ENCODE peak calls at places on chromosomes 2 and 18, in six cellular contexts. F is BJ, T is PC-9, R is brain microvascular endothelial cell, W is AG10803, S is prostate gland. Y is an unnamed sample.

GRCh38 chr18:61803393-61803792 is 89.4 kb downstream of the RNF152 start:
- DNase-seq in W (no peak), R (no peak), F (no peak), T (no peak), S (no peak), Y (no peak)

GRCh38 chr18:24063121-24063731 is 48.7 kb downstream of the TTC39C start:
- DNase-seq in S (no peak), R (peak), T (no peak), F (no peak), W (peak), Y (no peak)

GRCh38 chr2:41729800-41730364 is 317.9 kb upstream of the PKDCC start:
- DNase-seq in T (no peak), F (no peak), R (no peak), S (no peak), W (no peak), Y (no peak)

GRCh38 chr2:241545113-241545512 is 13.4 kb upstream of the BOK start:
- DNase-seq in W (peak), S (no peak), T (no peak), F (no peak), R (peak), Y (no peak)

GRCh38 chr2:8004250-8004681 is 677.6 kb upstream of the ID2 start:
- DNase-seq in F (peak), T (no peak), W (peak), R (peak), S (no peak), Y (peak)

GRCh38 chr2:220489116-220489515 is 861.7 kb downstream of the SLC4A3 start:
- DNase-seq in W (peak), R (no peak), F (no peak), S (no peak), T (no peak), Y (no peak)

GRCh38 chr2:169232551-169233154 is 129.7 kb downstream of the LRP2 start:
- DNase-seq in W (no peak), F (no peak), R (no peak), S (no peak), T (no peak), Y (no peak)

GRCh38 chr18:42113529-42114191 is 158.6 kb downstream of the PIK3C3 start:
- DNase-seq in W (peak), R (peak), F (peak), T (no peak), S (no peak), Y (no peak)

GRCh38 chr2:29192526-29192925 is 77.3 kb downstream of the CLIP4 start:
- DNase-seq in W (peak), S (no peak), T (no peak), F (no peak), R (no peak), Y (no peak)

GRCh38 chr2:208265371-208265806 is 666 bp upstream of the PIKFYVE start:
- DNase-seq in F (no peak), T (peak), R (peak), S (no peak), W (peak), Y (no peak)

GRCh38 chr2:53036196-53036595 is 731.4 kb upstream of the CHAC2 start:
- DNase-seq in T (no peak), F (peak), W (peak), R (peak), S (no peak), Y (no peak)

GRCh38 chr2:239116456-239117246 is 268.8 kb downstream of the TWIST2 start:
- DNase-seq in F (no peak), T (peak), S (no peak), W (peak), R (peak), Y (no peak)

GRCh38 chr2:129872438-129872837 is 107.0 kb upstream of the RAB6C start:
- DNase-seq in F (no peak), T (no peak), S (no peak), R (no peak), W (no peak), Y (no peak)

GRCh38 chr2:71672011-71672639 is 218.8 kb downstream of the DYSF start:
- DNase-seq in R (no peak), T (no peak), W (no peak), S (peak), F (no peak), Y (no peak)
- TF ChIP-seq CTCF in R (peak), T (no peak), W (peak), S (no peak), F (no peak), Y (no peak)

GRCh38 chr18:79610461-79611039 is 69.1 kb upstream of the CTDP1 start:
- DNase-seq in S (no peak), F (no peak), T (no peak), W (no peak), R (no peak), Y (no peak)
- H3K4me3 ChIP-seq in S (no peak), F (no peak), T (no peak), W (no peak), R (no peak), Y (no peak)

GRCh38 chr2:43214253-43214652 is 12.2 kb downstream of the ZFP36L2 start:
- DNase-seq in F (no peak), R (no peak), T (no peak), W (no peak), S (no peak), Y (no peak)
- TF ChIP-seq CTCF in F (no peak), R (no peak), T (no peak), W (no peak), S (no peak), Y (no peak)

GRCh38 chr2:18588049-18588448 is 1.3 kb downstream of the NT5C1B start:
- DNase-seq in S (no peak), R (no peak), F (no peak), W (no peak), T (no peak), Y (no peak)
- H3K4me3 ChIP-seq in S (no peak), R (no peak), F (no peak), W (no peak), T (no peak), Y (no peak)

GRCh38 chr2:191693151-191693550 is 15.2 kb downstream of the NABP1 start:
- DNase-seq in T (no peak), W (no peak), R (no peak), S (no peak), F (no peak), Y (no peak)
- TF ChIP-seq CTCF in T (no peak), W (no peak), R (no peak), S (no peak), F (no peak), Y (no peak)

GRCh38 chr18:9824862-9825479 is 60.8 kb upstream of the TXNDC2 start:
- DNase-seq in S (no peak), T (no peak), W (no peak), R (no peak), F (no peak), Y (no peak)
- H3K4me3 ChIP-seq in S (no peak), T (no peak), W (no peak), R (no peak), F (no peak), Y (no peak)

GRCh38 chr2:58893645-58894336 is 652.7 kb upstream of the FANCL start:
- DNase-seq in R (no peak), T (no peak), F (no peak), W (no peak), S (no peak), Y (no peak)

GRCh38 chr2:58891828-58892366 is 650.8 kb upstream of the FANCL start:
- DNase-seq in W (no peak), R (no peak), T (no peak), S (no peak), F (no peak), Y (no peak)

GRCh38 chr2:58886009-58886408 is 644.9 kb upstream of the FANCL start:
- DNase-seq in R (no peak), S (no peak), F (no peak), W (no peak), T (no peak), Y (no peak)

GRCh38 chr2:58895849-58896248 is 654.7 kb upstream of the FANCL start:
- DNase-seq in R (no peak), T (no peak), S (peak), F (no peak), W (peak), Y (no peak)

DNA sequence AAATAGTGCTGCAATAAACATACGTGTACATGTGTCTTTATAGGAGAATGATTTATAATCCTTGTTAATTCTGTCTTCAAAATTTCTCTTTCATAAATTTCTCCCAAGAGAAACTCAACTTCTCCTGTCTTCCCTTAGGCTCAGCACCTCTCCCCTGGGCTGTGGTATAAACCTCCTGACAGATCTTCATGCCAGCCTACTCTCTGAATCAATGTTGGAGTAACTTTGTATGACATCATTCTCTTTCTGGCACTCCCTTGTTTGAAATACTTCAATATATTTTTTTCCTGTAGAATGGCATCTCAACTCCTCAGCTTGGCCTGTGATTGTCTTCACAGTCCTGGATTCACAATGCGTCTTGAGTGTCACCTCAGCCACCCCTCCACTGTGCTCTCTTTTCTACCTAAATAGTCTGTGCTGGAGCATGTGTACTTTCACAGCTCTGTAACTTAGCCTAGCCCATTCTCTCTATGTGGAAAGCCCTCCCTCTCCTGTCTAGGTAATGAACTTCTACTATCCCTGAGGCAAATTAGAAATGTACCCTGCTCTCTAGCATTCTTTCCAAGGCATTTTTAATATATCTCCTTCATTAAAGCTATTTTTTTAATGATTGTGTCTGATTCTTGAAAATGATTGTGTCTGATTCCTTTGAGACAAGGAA is 649.9 kb upstream of the FANCL start:
- DNase-seq in F (no peak), T (no peak), R (no peak), S (no peak), W (no peak), Y (no peak)
- TF ChIP-seq CTCF in F (no peak), T (no peak), R (no peak), S (no peak), W (no peak), Y (no peak)

GRCh38 chr2:177353084-177353483 is 39.5 kb upstream of the AGPS start:
- DNase-seq in F (peak), S (no peak), R (no peak), T (no peak), W (peak), Y (no peak)
- H3K4me3 ChIP-seq in F (no peak), S (no peak), R (no peak), T (no peak), W (no peak), Y (no peak)

GRCh38 chr2:190182071-190182524 is 119.6 kb upstream of the MSTN start:
- DNase-seq in T (no peak), F (no peak), W (no peak), S (no peak), R (no peak), Y (no peak)

GRCh38 chr2:190185380-190185779 is 122.9 kb upstream of the MSTN start:
- DNase-seq in R (no peak), F (no peak), W (no peak), S (no peak), T (no peak), Y (no peak)

GRCh38 chr2:190184460-190184859 is 121.9 kb upstream of the MSTN start:
- DNase-seq in S (no peak), R (no peak), F (no peak), T (no peak), W (no peak), Y (no peak)

GRCh38 chr2:190181066-190181681 is 118.6 kb upstream of the MSTN start:
- DNase-seq in W (peak), T (no peak), F (no peak), R (no peak), S (peak), Y (no peak)

DNA sequence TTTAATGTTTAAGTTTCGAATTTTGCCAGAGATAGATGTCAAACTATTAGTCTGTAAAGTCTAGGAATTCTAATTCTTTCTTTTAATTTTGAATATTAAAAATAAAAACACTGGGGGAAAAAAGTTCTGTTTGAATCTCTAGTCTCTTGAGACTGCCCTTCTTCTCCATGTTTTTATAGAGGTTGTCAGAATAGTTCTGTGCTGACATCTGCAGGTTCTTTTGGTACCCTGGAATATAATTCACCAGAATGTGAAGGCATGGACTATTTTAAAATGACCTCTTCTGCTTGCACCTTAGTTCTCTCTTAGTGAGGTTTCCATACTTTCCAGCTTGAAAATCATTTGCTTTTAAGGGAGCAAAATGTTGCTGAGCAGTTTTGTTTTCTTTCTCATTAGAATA is 121.0 kb upstream of the MSTN start:
- DNase-seq in T (no peak), R (no peak), F (no peak), W (no peak), S (no peak), Y (no peak)
- TF ChIP-seq CTCF in T (no peak), R (no peak), F (no peak), W (no peak), S (no peak), Y (no peak)

Y was measured in kidney epithelial cell.